ENCODE peak calls at places on chromosomes 2 and 18, in six cellular contexts. Q is stimulated activated CD4-positive, alpha-beta T cell treated with anti-CD3 and anti-CD28 coated beads, TNF-alpha, amount 100 ng/mL, for 48 hours; M is Calu3; Y is HTR-8/SVneo; T is WTC11; Z is NCI-H774. I is an unnamed sample.

GRCh38 chr2:124283090-124283489 is 258.0 kb downstream of the CNTNAP5 start:
- DNase-seq in Q (no peak), T (no peak), M (no peak), Y (no peak), Z (peak), I (peak)

GRCh38 chr2:71299507-71299906 is 32.1 kb upstream of the ZNF638 start:
- DNase-seq in M (peak), Z (no peak), Y (peak), T (no peak), Q (no peak), I (peak)

GRCh38 chr18:44895176-44895798 is 214.6 kb downstream of the SETBP1 start:
- DNase-seq in T (no peak), Y (no peak), Z (peak), M (peak), Q (no peak), I (peak)

GRCh38 chr2:143261986-143262784 is 133.0 kb downstream of the ARHGAP15 start:
- DNase-seq in Q (no peak), Z (no peak), T (no peak), Y (no peak), M (no peak), I (no peak)

GRCh38 chr18:54958711-54959625 is at the start of gene CCDC68:
- DNase-seq in M (peak), T (peak), Z (no peak), Y (no peak), Q (no peak), I (peak)

GRCh38 chr2:109280804-109281203 is 151.8 kb downstream of the SH3RF3 start:
- DNase-seq in Q (no peak), T (no peak), M (no peak), Z (no peak), Y (no peak), I (no peak)

GRCh38 chr2:110647777-110648176 is 30.1 kb downstream of the BUB1 start:
- DNase-seq in Q (no peak), T (no peak), Z (no peak), M (no peak), Y (no peak), I (no peak)

GRCh38 chr2:95231723-95232122 is 24.4 kb downstream of the ZNF892 start:
- DNase-seq in M (peak), Y (peak), T (peak), Z (peak), Q (peak), I (no peak)

GRCh38 chr18:2442726-2443275 is 128.5 kb downstream of the METTL4 start:
- DNase-seq in Z (no peak), T (no peak), Y (peak), M (peak), Q (no peak), I (no peak)

GRCh38 chr2:239236808-239237205 is 164.0 kb downstream of the HDAC4 start:
- DNase-seq in T (no peak), Z (no peak), M (no peak), Q (no peak), Y (no peak), I (no peak)

GRCh38 chr18:55422456-55423185 is 165.4 kb downstream of the TCF4 start:
- DNase-seq in Q (no peak), M (no peak), T (no peak), Y (no peak), Z (no peak), I (no peak)

GRCh38 chr2:207091175-207091574 is 74.6 kb downstream of the KLF7 start:
- DNase-seq in Z (no peak), T (no peak), M (no peak), Q (no peak), Y (no peak), I (no peak)

GRCh38 chr2:203582468-203582867 is 47.4 kb upstream of the RAPH1 start:
- DNase-seq in Z (no peak), T (no peak), M (no peak), Q (no peak), Y (no peak), I (no peak)

GRCh38 chr18:40485318-40485717 is 1469.7 kb upstream of the PIK3C3 start:
- DNase-seq in M (no peak), Q (no peak), T (no peak), Z (no peak), Y (no peak), I (no peak)

GRCh38 chr2:30662268-30663131 is 144.7 kb downstream of the CAPN13 start:
- DNase-seq in Q (no peak), Z (peak), T (no peak), Y (no peak), M (no peak), I (no peak)

GRCh38 chr18:57791911-57792310 is 11.2 kb downstream of the ATP8B1 start:
- DNase-seq in Y (no peak), T (no peak), M (no peak), Q (no peak), Z (no peak), I (no peak)

I was measured in HAP-1.